ENCODE peak calls at places on chromosomes 7 and 10, in four cellular contexts. R, I, T and U are unnamed samples.

GRCh38 chr7:69871213-69871885 is 273.1 kb downstream of the AUTS2 start:
- DNase-seq in R (no peak), I (peak; percentile 36), T (no peak), U (no peak)

GRCh38 chr10:96616961-96617360 is 30.1 kb upstream of the TM9SF3 start:
- DNase-seq in R (no peak), I (no peak), T (no peak), U (no peak)

GRCh38 chr10:17851611-17852010 is 42.5 kb downstream of the MRC1 start:
- DNase-seq in R (no peak), I (no peak), T (no peak), U (no peak)

GRCh38 chr10:72370201-72370722 is 15.5 kb upstream of the DNAJB12 start:
- DNase-seq in R (no peak), I (no peak), T (no peak), U (peak; percentile 9)

GRCh38 chr7:132351858-132352539 is 224.3 kb downstream of the PLXNA4 start:
- DNase-seq in R (no peak), I (no peak), T (no peak), U (no peak)

GRCh38 chr10:57769298-57769697 is 498.4 kb downstream of the IPMK start:
- DNase-seq in R (no peak), I (no peak), T (no peak), U (no peak)

GRCh38 chr7:98210513-98211220 is 572 bp upstream of the BHLHA15 start:
- DNase-seq in R (peak; percentile 64), I (peak; percentile 87), T (no peak), U (no peak)

GRCh38 chr10:132403511-132404168 is 6.6 kb downstream of the PWWP2B start:
- DNase-seq in R (no peak), I (no peak), T (no peak), U (no peak)

GRCh38 chr10:122374246-122374858 is at the start of gene PLEKHA1:
- DNase-seq in R (peak; percentile 90), I (peak; percentile 97), T (peak; percentile 78), U (peak; percentile 16)

GRCh38 chr7:23158546-23158945 is 23.3 kb upstream of the NUP42 start:
- DNase-seq in R (no peak), I (no peak), T (no peak), U (no peak)

GRCh38 chr10:76133597-76134255 is 702.3 kb downstream of the LRMDA start:
- DNase-seq in R (no peak), I (peak; percentile 68), T (no peak), U (no peak)

GRCh38 chr10:27550823-27551222 is 46.7 kb downstream of the RAB18 start:
- DNase-seq in R (no peak), I (no peak), T (no peak), U (no peak)
- TF ChIP-seq USF1 in R (no peak), I (no peak), T (no peak), U (no peak)

GRCh38 chr7:51029586-51030230 is 247.0 kb upstream of the GRB10 start:
- DNase-seq in R (no peak), I (no peak), T (no peak), U (no peak)
- TF ChIP-seq USF1 in R (no peak), I (no peak), T (no peak), U (no peak)

GRCh38 chr10:78775891-78776290 is 292.9 kb upstream of the ZMIZ1 start:
- DNase-seq in R (no peak), I (no peak), T (no peak), U (no peak)
- TF ChIP-seq USF1 in R (no peak), I (no peak), T (no peak), U (no peak)

DNA sequence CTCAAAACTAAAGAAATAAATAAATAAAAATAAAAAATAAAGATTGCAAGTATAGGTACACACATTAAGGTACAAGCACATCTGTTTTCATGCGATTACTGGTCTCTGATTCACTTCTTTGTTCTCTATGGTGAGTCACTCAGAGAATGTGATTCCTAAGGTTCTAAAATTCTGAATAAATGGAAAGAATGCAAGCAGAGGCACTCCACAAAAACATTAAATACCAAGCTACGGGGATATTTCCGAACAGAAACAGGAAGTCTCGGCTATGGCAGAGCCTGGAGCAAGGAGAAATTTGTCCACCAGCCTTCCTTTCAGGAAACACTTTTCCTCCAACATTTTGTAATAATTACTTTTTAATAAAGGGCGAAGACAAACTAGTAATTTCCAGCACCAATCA is 1.4 kb downstream of the VOPP1 start:
- DNase-seq in R (no peak), I (no peak), T (no peak), U (no peak)
- TF ChIP-seq USF1 in R (no peak), I (no peak), T (no peak), U (no peak)

GRCh38 chr7:74294191-74294998 is 5.2 kb downstream of the CLIP2 start:
- DNase-seq in R (no peak), I (peak; percentile 79), T (no peak), U (no peak)

GRCh38 chr7:74291535-74291934 is 2.3 kb downstream of the CLIP2 start:
- DNase-seq in R (no peak), I (no peak), T (no peak), U (no peak)

GRCh38 chr7:74290999-74291441 is 1.8 kb downstream of the CLIP2 start:
- DNase-seq in R (peak; percentile 32), I (no peak), T (no peak), U (no peak)

GRCh38 chr7:74293577-74293908 is 4.3 kb downstream of the CLIP2 start:
- DNase-seq in R (no peak), I (peak; percentile 27), T (no peak), U (no peak)

DNA sequence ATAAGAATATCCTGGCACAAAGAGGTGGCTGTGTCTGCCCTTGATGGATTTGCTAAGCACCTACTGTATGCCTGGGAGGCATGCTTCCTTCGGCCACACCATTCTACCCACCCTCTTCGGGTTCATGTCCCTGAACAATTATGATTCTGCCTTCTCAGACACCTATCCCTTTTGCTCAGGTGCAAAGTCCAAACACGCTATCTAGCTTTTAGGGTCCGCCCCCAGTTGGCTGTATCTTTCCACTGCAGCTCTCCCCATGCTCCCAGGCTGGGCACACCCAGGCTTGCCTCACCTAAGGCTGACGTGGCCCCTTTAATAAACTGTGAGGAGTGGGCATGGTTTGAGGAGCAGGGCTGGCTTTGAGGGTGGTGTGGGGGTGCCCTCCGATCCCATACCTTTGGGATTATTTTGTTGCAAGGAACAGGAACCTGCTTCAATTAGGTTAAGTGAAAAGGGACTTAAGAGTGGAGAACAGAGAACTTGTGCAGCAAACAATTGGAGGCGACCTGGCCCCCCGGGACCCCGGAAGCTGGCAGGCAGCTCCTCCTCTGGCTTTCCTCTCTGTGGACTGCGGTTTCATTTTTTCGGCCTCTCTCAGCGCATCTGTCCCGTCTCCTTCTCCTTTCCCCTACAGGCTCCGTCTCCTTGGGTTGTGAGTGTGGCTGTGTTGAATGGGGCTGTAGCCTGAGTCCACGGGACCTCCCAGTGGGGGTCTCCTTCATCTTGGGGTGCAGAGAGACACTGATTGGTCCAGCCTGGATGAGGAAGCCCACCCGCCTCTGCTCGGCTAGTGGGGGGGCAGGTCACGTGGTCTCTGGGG is 3.8 kb downstream of the CLIP2 start:
- DNase-seq in R (no peak), I (no peak), T (peak; percentile 54), U (no peak)
- TF ChIP-seq USF1 in R (no peak), I (no peak), T (peak; percentile 50), U (peak; percentile 81)

GRCh38 chr7:90594791-90595317 is 1.3 kb upstream of the CDK14 start:
- DNase-seq in R (peak; percentile 26), I (peak; percentile 32), T (no peak), U (no peak)
- TF ChIP-seq USF1 in R (no peak), I (no peak), T (no peak), U (no peak)